ENCODE peak calls at places on chromosomes 2 and 18, in four cellular contexts. One of them, this sample, is unnamed.
A peak's percentile ranks its signal among the peaks of the same experiment; 100 is the strongest.

GRCh38 chr2:1341409-1342120 is 71.7 kb upstream of the TPO start:
- DNase-seq in uterus: peak; percentile 16
- DNase-seq in right lobe of liver: no peak
- DNase-seq in breast epithelium: no peak
- DNase-seq in this sample: no peak

GRCh38 chr18:27712066-27712465 is 464.9 kb downstream of the CDH2 start:
- DNase-seq in uterus: no peak
- DNase-seq in right lobe of liver: no peak
- DNase-seq in breast epithelium: no peak
- DNase-seq in this sample: no peak

GRCh38 chr2:122236152-122236892 is 480.9 kb downstream of the TSN start:
- DNase-seq in uterus: peak; percentile 13
- DNase-seq in right lobe of liver: peak; percentile 63
- DNase-seq in breast epithelium: peak; percentile 22
- DNase-seq in this sample: no peak

GRCh38 chr2:189421644-189422043 is 19.6 kb upstream of the WDR75 start:
- DNase-seq in uterus: no peak
- DNase-seq in right lobe of liver: no peak
- DNase-seq in breast epithelium: no peak
- DNase-seq in this sample: no peak

GRCh38 chr2:151878655-151879563 is 50.7 kb upstream of the ARL5A start:
- DNase-seq in uterus: no peak
- DNase-seq in right lobe of liver: no peak
- DNase-seq in breast epithelium: no peak
- DNase-seq in this sample: no peak

GRCh38 chr2:48250943-48251342 is 279.0 kb upstream of the STON1 start:
- DNase-seq in uterus: no peak
- DNase-seq in right lobe of liver: no peak
- DNase-seq in breast epithelium: no peak
- DNase-seq in this sample: no peak

GRCh38 chr2:20214566-20215182 is 10.3 kb downstream of the SDC1 start:
- DNase-seq in uterus: no peak
- DNase-seq in right lobe of liver: no peak
- DNase-seq in breast epithelium: no peak
- DNase-seq in this sample: no peak

GRCh38 chr2:226554726-226555125 is 244.9 kb downstream of the IRS1 start:
- DNase-seq in uterus: no peak
- DNase-seq in right lobe of liver: no peak
- DNase-seq in breast epithelium: no peak
- DNase-seq in this sample: no peak

GRCh38 chr2:148391324-148391723 is 253.2 kb upstream of the EPC2 start:
- DNase-seq in uterus: no peak
- DNase-seq in right lobe of liver: no peak
- DNase-seq in breast epithelium: no peak
- DNase-seq in this sample: no peak

DNA sequence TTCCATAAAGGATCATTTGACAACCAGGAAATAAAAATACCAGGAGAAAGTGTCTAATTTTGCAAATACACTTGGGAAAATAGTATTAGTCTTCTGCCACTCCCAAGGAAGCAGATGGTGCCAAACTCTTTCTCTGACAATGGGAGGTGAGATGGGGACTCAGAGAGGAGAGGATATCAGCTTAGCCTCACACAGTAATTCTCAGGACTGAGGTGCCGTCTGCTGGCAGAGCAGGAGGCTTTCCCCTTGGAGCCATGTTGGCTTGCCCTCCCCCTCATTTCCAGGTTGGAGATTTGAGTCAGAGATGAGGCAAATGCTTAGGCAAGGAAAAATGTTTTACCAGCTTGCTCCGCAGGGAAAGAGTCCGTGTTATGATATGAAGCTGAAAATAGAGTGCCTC is 107.6 kb upstream of the CELF4 start:
- DNase-seq in uterus: no peak
- DNase-seq in right lobe of liver: no peak
- DNase-seq in breast epithelium: no peak
- DNase-seq in this sample: no peak
- TF ChIP-seq CTCF in uterus: no peak
- TF ChIP-seq CTCF in right lobe of liver: no peak
- TF ChIP-seq CTCF in breast epithelium: no peak
- TF ChIP-seq CTCF in this sample: no peak

GRCh38 chr2:217027414-217027813 is 167.6 kb upstream of the TNP1 start:
- DNase-seq in uterus: no peak
- DNase-seq in right lobe of liver: no peak
- DNase-seq in breast epithelium: no peak
- DNase-seq in this sample: no peak

GRCh38 chr2:217026570-217026969 is 166.7 kb upstream of the TNP1 start:
- DNase-seq in uterus: no peak
- DNase-seq in right lobe of liver: no peak
- DNase-seq in breast epithelium: no peak
- DNase-seq in this sample: no peak

GRCh38 chr2:217031445-217031844 is 171.6 kb upstream of the TNP1 start:
- DNase-seq in uterus: no peak
- DNase-seq in right lobe of liver: no peak
- DNase-seq in breast epithelium: no peak
- DNase-seq in this sample: no peak

GRCh38 chr2:217033191-217033590 is 173.3 kb upstream of the TNP1 start:
- DNase-seq in uterus: no peak
- DNase-seq in right lobe of liver: no peak
- DNase-seq in breast epithelium: no peak
- DNase-seq in this sample: no peak

DNA sequence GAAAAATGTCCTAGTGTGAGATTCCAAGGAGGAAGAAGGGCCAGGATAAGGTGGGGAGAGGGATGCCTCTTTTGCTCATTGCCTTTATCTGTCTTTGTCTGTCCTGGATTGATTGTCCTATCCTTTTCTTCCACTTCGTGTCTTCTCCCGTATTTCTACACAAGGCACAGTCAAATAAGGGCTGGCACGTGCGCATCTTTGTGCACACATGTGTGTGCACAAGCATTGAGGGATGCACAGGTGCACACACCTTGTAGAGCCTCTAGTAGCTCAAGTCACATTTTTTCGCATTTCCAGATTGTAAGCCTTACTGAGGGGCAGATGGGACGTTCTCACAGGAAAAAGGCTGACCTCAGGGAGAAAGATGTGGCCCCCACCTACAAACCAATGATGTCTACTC is 170.2 kb upstream of the TNP1 start:
- DNase-seq in uterus: no peak
- DNase-seq in right lobe of liver: no peak
- DNase-seq in breast epithelium: no peak
- DNase-seq in this sample: no peak
- TF ChIP-seq POLR2A in uterus: no peak
- TF ChIP-seq POLR2A in right lobe of liver: no peak
- TF ChIP-seq POLR2A in breast epithelium: no peak
- TF ChIP-seq POLR2A in this sample: no peak

DNA sequence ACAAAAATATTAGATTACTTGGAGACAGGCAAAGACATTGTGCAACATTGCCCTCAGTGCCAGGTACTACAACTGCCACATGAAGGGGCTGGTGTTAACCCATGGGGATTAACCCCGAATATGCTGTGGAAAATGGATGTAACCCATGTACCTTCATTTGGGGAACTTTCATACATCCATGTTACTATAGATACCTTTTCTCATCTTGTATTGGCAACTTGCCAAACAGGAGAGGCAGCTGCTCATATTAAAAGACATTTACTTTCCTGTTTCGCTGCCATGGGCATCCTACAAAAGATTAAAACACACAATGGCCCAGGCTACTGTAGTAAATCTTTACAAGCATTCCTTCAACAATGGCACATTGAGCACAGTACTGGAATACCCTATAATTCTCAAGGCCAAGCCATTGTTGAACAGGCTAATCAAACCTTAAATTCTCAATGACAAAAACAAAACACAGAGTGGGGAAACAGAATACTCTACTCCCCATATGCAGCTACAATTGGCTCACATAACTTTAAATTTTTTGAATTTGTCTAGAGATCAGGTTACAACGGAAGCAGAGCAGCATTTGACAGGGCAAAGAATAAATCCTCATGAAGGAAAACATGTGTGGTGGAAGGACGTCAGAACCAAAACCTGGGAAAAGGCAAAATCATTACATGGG is 1723.5 kb upstream of the LRRTM1 start:
- DNase-seq in uterus: no peak
- DNase-seq in right lobe of liver: no peak
- DNase-seq in breast epithelium: no peak
- DNase-seq in this sample: no peak
- TF ChIP-seq CTCF in uterus: no peak
- TF ChIP-seq CTCF in right lobe of liver: no peak
- TF ChIP-seq CTCF in breast epithelium: no peak
- TF ChIP-seq CTCF in this sample: no peak

DNA sequence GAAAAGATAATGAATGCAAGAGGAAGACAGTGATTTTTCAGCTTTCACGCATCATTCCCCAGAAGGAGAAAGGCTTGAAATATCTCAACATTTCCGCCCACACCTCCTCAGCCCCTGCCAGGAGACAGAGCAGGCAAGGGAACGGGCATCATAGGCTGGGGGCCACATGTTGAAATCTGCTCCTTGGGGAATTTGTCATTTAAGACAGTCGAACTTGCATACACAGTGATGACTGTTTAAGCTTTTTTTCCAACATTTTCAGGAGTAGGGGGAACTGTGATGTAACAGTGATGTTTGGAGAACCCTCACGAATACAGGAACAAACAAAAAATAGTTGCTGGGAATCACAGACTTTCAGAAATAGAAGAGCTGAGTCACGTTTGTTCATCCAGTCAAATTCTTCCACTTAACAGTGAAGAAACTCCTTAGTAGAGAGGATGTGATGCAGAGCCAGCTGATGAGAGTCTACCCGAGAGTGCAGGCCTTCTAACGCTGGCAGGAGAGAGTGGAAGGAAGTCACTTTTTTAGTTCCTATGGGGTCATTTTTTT is 266.8 kb downstream of the ALPK2 start:
- DNase-seq in uterus: peak; percentile 58
- DNase-seq in right lobe of liver: no peak
- DNase-seq in breast epithelium: no peak
- DNase-seq in this sample: no peak
- TF ChIP-seq POLR2A in uterus: no peak
- TF ChIP-seq POLR2A in right lobe of liver: peak; percentile 87
- TF ChIP-seq POLR2A in breast epithelium: no peak
- TF ChIP-seq POLR2A in this sample: no peak

DNA sequence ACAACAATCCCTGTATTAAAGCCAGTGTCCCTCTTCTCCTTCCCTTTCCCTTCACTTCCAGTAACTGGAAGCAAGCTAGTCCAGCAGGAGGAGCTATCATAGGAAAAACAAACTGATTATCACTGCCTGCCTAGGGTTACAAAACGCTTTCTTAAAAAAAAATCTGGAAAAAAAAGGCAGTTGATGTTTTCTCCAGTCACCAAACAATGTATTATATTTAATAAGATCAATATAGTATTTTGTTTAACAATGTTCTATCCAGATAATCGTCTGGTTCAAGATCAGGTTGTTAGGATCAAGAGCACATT is 78.8 kb upstream of the ITGB6 start:
- DNase-seq in uterus: no peak
- DNase-seq in right lobe of liver: no peak
- DNase-seq in breast epithelium: no peak
- DNase-seq in this sample: no peak
- TF ChIP-seq CTCF in uterus: peak; percentile 47
- TF ChIP-seq CTCF in right lobe of liver: peak; percentile 48
- TF ChIP-seq CTCF in breast epithelium: no peak
- TF ChIP-seq CTCF in this sample: no peak

GRCh38 chr2:159286709-159287441 is 372 bp upstream of the WDSUB1 start:
- DNase-seq in uterus: peak; percentile 98
- DNase-seq in right lobe of liver: peak; percentile 100
- DNase-seq in breast epithelium: peak; percentile 98
- DNase-seq in this sample: peak; percentile 99
- TF ChIP-seq POLR2A in uterus: peak; percentile 65
- TF ChIP-seq POLR2A in right lobe of liver: peak; percentile 68
- TF ChIP-seq POLR2A in breast epithelium: peak; percentile 17
- TF ChIP-seq POLR2A in this sample: peak; percentile 59

DNA sequence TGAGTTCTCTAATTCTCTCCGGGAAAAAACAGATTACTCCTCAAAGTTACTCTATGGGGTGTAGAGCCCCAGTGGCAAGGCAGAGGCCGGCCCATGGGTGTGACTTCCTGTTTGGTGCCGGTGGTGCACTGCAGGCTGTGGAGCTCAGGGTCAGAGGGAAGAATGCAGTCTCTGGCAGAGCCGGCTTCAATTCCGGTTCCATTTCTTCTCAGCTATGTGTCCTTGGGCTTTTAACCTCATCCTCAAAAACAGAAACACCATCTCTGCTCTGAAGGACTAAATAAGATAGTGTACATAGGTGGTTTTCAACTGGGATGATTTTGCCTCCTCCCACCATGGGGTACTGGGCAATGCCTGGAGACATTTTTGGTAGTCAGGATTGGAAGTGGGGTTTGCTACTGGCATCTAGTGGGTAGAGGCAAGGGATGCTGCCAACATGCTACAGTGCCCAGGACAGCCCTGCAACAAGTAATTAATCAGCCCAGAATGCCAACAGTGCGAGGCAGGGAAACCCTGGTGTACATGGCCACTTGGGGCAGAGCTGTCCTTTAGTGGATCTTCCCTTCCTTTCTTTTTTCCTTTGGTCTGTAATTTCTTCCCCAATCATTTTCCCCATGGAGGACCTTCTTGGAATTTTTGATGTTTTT is 81.2 kb downstream of the INSIG2 start:
- DNase-seq in uterus: no peak
- DNase-seq in right lobe of liver: no peak
- DNase-seq in breast epithelium: no peak
- DNase-seq in this sample: peak; percentile 34
- TF ChIP-seq CTCF in uterus: no peak
- TF ChIP-seq CTCF in right lobe of liver: no peak
- TF ChIP-seq CTCF in breast epithelium: no peak
- TF ChIP-seq CTCF in this sample: no peak